ENCODE peak calls at places on chromosomes 7 and 10, in ten cellular contexts. H is GM12865; V is GM13976; W is LoVo; B is small intestine; K is germinal center; Y is HCEC 1CT; F is activated T-helper 1 cell treated with anti-CD3 and anti-CD28 coated beads, Interleukin-2, amount 50 U/mL, for 16 hours; X is NCI-H446; I is HCT116. C is an unnamed sample.
A peak's percentile ranks its signal among the peaks of the same experiment; 100 is the strongest.

GRCh38 chr7:148575640-148576411 is 14.7 kb upstream of the C7orf33 start:
- DNase-seq in B (peak; percentile 62), H (peak; percentile 72), K (peak; percentile 69), Y (peak; percentile 44), F (peak; percentile 42), X (peak; percentile 75), I (peak; percentile 22), V (peak; percentile 61), W (peak; percentile 66), C (peak; percentile 24)

GRCh38 chr10:17026686-17027485 is 102.7 kb downstream of the CUBN start:
- DNase-seq in X (no peak), F (peak; percentile 40), W (no peak), B (peak; percentile 50), Y (peak; percentile 89), I (no peak), H (peak; percentile 77), K (no peak), V (peak; percentile 18), C (no peak)

GRCh38 chr7:128299109-128299514 is 44.6 kb downstream of the RBM28 start:
- DNase-seq in B (peak; percentile 12), X (no peak), W (no peak), K (no peak), I (no peak), Y (no peak), F (no peak), V (no peak), H (no peak), C (no peak)

GRCh38 chr7:138185132-138185908 is 109.1 kb downstream of the AKR1D1 start:
- DNase-seq in I (no peak), H (no peak), W (no peak), Y (no peak), X (no peak), B (no peak), F (no peak), K (no peak), V (no peak), C (no peak)

GRCh38 chr10:62130948-62131347 is 137.7 kb downstream of the RTKN2 start:
- DNase-seq in B (no peak), X (no peak), Y (peak; percentile 98), K (no peak), V (no peak), I (no peak), W (no peak), H (no peak), F (no peak), C (peak; percentile 79)

GRCh38 chr10:91340613-91341362 is 69.4 kb upstream of the HECTD2 start:
- DNase-seq in W (no peak), X (peak; percentile 43), B (no peak), Y (peak; percentile 99), K (no peak), H (no peak), V (no peak), I (no peak), F (no peak), C (peak; percentile 91)

GRCh38 chr10:27643296-27643695 is 102.3 kb downstream of the MKX start:
- DNase-seq in F (no peak), V (no peak), Y (no peak), X (no peak), I (no peak), H (no peak), B (no peak), W (no peak), K (no peak), C (no peak)

GRCh38 chr7:124201768-124202349 is 169.0 kb upstream of the TMEM229A start:
- DNase-seq in I (no peak), B (no peak), X (no peak), Y (peak; percentile 28), W (no peak), V (no peak), F (no peak), K (no peak), H (no peak), C (no peak)

GRCh38 chr10:61140765-61141392 is 196.9 kb upstream of the RHOBTB1 start:
- DNase-seq in F (no peak), X (peak; percentile 70), V (no peak), W (peak; percentile 64), I (peak; percentile 57), H (peak; percentile 42), B (peak; percentile 51), Y (peak; percentile 50), K (peak; percentile 7), C (peak; percentile 14)

GRCh38 chr10:113045155-113046055 is 95.4 kb downstream of the TCF7L2 start:
- DNase-seq in I (no peak), X (no peak), V (no peak), H (no peak), W (peak; percentile 8), F (no peak), Y (peak; percentile 84), K (no peak), B (no peak), C (peak; percentile 75)

GRCh38 chr10:99612167-99612831 is 7.9 kb downstream of the SLC25A28 start:
- DNase-seq in I (peak; percentile 59), X (peak; percentile 54), Y (peak; percentile 66), F (no peak), K (peak; percentile 73), B (peak; percentile 63), V (peak; percentile 69), H (peak; percentile 65), W (peak; percentile 67), C (peak; percentile 39)

GRCh38 chr7:102387064-102387463 is 9.1 kb upstream of the PRKRIP1 start:
- DNase-seq in V (no peak), Y (no peak), X (no peak), I (no peak), K (no peak), F (no peak), H (no peak), B (no peak), W (no peak), C (no peak)